ENCODE peak calls at places on chromosomes 5 and 9, in four cellular contexts. P is caudate nucleus, O is endodermal cell, G is Peyer's patch. T is an unnamed sample.
A peak's percentile ranks its signal among the peaks of the same experiment; 100 is the strongest.

GRCh38 chr9:75027187-75028107 is 646 bp downstream of the CARNMT1 start:
- DNase-seq in G (peak; percentile 64), P (peak; percentile 28), O (no peak), T (no peak)

GRCh38 chr5:52800394-52801213 is 12.9 kb downstream of the ITGA1 start:
- DNase-seq in O (peak; percentile 84), G (peak; percentile 45), P (peak; percentile 63), T (no peak)

GRCh38 chr9:127528407-127529251 is 77.3 kb downstream of the LRSAM1 start:
- DNase-seq in G (no peak), P (no peak), O (no peak), T (no peak)

GRCh38 chr9:110058304-110058953 is 149.5 kb downstream of the C9orf152 start:
- DNase-seq in P (no peak), O (peak; percentile 90), G (peak; percentile 61), T (peak; percentile 67)

GRCh38 chr9:75147638-75148037 is 59.3 kb downstream of the OSTF1 start:
- DNase-seq in O (no peak), G (no peak), P (no peak), T (no peak)

GRCh38 chr5:50867140-50867539 is 200.7 kb downstream of the PARP8 start:
- DNase-seq in O (peak; percentile 72), P (no peak), G (no peak), T (no peak)

GRCh38 chr9:100595391-100596199 is 17.7 kb downstream of the CAVIN4 start:
- DNase-seq in P (peak; percentile 9), G (no peak), O (peak; percentile 78), T (no peak)

GRCh38 chr5:113608113-113608551 is 94.6 kb downstream of the YTHDC2 start:
- DNase-seq in O (no peak), P (no peak), G (no peak), T (no peak)

GRCh38 chr5:83741571-83741970 is 20.9 kb upstream of the HAPLN1 start:
- DNase-seq in P (no peak), G (no peak), O (no peak), T (no peak)

GRCh38 chr9:78286946-78287388 is 10.0 kb upstream of the PSAT1 start:
- DNase-seq in P (no peak), O (no peak), G (no peak), T (no peak)

GRCh38 chr5:134551891-134552290 is 26.4 kb downstream of the JADE2 start:
- DNase-seq in O (no peak), P (no peak), G (no peak), T (no peak)

GRCh38 chr5:158877124-158877581 is 222.6 kb downstream of the EBF1 start:
- DNase-seq in G (no peak), P (no peak), O (no peak), T (no peak)

GRCh38 chr9:137198051-137198747 is 2.3 kb downstream of the TPRN start:
- DNase-seq in O (no peak), G (no peak), P (no peak), T (no peak)

GRCh38 chr9:137199411-137200121 is 975 bp downstream of the TPRN start:
- DNase-seq in P (no peak), O (peak; percentile 68), G (no peak), T (no peak)

GRCh38 chr9:137201205-137201868 is 796 bp upstream of the TPRN start:
- DNase-seq in G (no peak), O (no peak), P (no peak), T (no peak)

GRCh38 chr9:137200311-137201204 is at the start of gene TPRN:
- DNase-seq in O (peak; percentile 99), G (peak; percentile 100), P (peak; percentile 99), T (peak; percentile 99)

DNA sequence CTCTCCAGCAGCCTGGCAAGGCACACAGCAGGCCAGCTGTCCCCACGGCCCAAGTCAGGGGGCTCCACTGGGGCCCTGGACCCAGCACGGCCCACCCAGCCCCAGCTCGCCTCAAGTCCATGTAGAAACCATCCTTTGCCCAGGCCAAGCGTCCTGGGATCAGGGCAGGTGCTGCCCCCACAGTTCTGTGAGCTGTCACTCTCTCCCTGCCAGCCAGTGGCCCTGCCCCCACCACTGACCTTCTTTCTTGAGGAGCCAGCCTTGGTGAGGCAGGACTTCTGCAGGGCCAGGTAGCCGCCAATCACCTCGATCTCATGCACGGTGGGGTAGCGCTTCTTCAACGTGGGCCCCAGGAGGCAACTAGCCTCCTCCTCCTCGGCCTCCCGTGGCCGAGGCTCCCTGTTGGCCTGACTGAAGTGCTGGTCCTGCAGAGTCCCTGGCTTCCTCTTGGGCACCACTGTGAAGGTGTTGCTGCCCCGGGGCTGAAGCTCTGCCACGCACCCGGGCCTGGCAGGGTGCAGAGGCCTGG is 1.7 kb downstream of the TPRN start:
- DNase-seq in G (no peak), P (no peak), O (no peak), T (no peak)
- H3K27ac ChIP-seq in G (peak overlapping the region; percentile 98), P (peak overlapping the region; percentile 73), O (no peak overlapping the region), T (no peak overlapping the region)

DNA sequence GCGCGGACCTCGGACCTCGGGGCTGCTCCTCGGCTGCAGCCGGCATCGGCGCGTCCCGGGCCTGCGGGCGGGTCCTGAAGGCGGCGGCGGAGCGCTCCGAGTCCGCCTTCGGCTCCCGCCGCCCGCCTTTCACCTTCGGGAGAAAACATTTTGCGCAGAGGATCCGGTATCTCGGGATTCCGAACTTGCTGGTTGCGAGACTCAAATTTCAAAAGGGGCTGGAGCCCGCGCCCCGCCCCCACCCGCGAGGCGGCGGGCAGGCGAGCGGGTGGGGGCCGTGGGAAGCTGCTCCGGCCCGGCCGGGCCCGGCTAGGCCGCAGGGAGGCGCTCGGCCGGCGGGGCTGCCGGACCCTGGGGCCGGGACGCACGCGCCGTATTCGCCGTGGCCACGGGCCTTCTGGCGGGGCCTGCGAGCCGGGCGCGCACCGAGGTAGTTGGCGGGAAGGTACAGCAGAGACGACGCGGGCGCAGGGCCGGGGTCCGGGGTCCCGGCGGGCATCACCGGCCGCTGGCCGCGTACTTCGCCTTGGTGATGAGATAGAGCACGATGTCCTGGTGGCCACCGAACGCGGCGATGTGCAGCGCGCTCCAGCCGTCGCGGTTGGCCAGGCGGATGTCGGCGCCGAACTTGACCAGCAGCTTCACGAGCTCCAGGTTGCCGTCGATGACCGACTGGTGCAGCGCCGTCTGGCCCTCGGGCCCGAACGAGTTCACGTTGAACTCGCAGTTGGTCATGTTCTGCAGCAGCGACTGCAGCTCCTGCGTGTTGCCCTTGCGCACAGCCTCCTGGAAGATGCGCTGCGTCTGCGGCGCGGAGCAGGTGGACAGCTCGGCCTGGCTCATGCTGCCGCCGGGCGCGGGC is 754 bp downstream of the NRARP start:
- DNase-seq in G (no peak), P (no peak), O (peak; percentile 85), T (no peak)
- H3K27ac ChIP-seq in G (peak overlapping the region; percentile 99), P (peak overlapping the region; percentile 58), O (peak overlapping the region; percentile 72), T (peak overlapping the region; percentile 62)

DNA sequence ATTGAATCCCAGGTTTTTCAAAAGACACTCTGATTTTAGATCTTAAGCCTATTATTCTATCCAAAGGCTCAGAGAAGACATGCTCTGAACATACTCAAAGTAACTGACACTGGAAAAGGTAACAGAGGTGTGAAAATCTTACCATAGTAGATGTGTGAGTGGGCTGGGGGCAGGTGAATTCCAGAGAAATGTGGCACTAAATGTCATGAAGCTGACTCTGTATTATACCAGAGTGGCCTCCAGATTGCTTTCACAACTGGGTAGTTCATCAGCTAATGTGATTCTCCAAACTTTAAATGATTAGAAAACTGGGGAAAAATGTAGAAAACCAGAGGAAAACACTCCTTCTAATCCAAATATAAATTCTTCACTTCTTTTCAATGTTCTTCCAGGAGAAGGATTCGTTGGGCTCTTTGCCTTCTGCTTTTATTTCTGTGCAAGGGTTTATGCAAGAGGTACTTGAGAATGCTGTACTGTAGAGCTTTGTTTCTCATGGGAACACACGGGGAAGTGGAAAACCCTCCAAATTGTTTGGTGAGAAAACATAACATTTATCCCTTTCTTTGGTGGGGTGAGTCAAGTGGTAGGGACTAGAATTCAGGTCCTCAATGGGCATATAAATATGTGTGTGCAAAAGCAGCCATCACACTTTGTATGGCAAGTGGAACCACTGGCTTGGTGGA is at the start of gene SCGB3A2:
- DNase-seq in O (no peak), G (no peak), P (no peak), T (no peak)
- H3K27ac ChIP-seq in O (no peak within 1 kb of the TSS), G (no peak within 1 kb of the TSS), P (no peak within 1 kb of the TSS), T (no peak within 1 kb of the TSS)

GRCh38 chr5:14034991-14035390 is 90.5 kb upstream of the DNAH5 start:
- DNase-seq in P (no peak), G (no peak), O (peak; percentile 63), T (no peak)
- H3K27ac ChIP-seq in P (no peak overlapping the region), G (no peak overlapping the region), O (no peak overlapping the region), T (no peak overlapping the region)

DNA sequence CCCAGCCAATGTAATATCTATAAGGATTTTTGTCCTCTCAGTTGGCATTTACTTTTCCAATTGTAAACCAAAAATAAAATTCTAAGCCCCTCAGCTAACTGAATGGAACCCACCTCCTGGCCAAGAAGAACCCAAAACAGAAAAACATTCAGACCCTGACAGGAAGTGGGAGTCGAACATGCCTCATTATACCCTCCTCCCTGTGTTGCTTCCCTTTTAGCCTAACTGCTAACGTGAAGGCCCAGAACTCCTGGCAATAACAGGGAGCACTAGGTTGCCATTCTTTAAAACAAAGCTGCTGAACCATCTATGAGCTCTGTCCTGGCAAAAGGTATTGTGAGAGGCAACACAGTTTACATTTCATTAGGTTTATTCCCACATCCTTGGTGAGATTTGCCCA is 481.4 kb downstream of the CHSY3 start:
- DNase-seq in O (no peak), P (no peak), G (no peak), T (no peak)
- H3K27ac ChIP-seq in O (no peak overlapping the region), P (no peak overlapping the region), G (no peak overlapping the region), T (no peak overlapping the region)

DNA sequence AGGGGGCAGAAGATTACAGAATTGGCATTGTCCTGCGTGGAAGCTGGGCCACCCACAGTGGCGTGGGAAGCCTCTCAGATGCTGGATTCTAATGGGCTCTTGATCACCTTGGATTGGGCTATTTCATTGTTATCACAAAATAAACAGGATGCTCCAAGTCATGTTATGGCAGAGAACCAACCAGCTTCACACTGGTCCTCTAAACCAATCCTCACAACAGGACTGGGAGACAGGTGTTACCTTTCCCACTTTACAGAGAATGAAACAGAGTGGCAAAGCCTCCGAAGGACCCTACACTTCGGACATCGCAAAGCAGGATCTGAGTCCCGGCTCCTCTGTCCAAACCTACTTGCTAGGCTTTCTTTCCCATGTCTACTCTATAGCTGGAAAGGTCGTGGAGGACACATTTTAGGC is 447 bp upstream of the SMIM3 start:
- DNase-seq in G (no peak), P (no peak), O (no peak), T (no peak)
- H3K27ac ChIP-seq in G (peak overlapping the region; percentile 94), P (peak overlapping the region; percentile 83), O (no peak overlapping the region), T (peak overlapping the region; percentile 86)

GRCh38 chr9:98810106-98810840 is 2.8 kb downstream of the GALNT12 start:
- DNase-seq in P (no peak), G (no peak), O (no peak), T (no peak)
- H3K27ac ChIP-seq in P (no peak overlapping the region), G (peak overlapping the region; percentile 87), O (no peak overlapping the region), T (no peak overlapping the region)

DNA sequence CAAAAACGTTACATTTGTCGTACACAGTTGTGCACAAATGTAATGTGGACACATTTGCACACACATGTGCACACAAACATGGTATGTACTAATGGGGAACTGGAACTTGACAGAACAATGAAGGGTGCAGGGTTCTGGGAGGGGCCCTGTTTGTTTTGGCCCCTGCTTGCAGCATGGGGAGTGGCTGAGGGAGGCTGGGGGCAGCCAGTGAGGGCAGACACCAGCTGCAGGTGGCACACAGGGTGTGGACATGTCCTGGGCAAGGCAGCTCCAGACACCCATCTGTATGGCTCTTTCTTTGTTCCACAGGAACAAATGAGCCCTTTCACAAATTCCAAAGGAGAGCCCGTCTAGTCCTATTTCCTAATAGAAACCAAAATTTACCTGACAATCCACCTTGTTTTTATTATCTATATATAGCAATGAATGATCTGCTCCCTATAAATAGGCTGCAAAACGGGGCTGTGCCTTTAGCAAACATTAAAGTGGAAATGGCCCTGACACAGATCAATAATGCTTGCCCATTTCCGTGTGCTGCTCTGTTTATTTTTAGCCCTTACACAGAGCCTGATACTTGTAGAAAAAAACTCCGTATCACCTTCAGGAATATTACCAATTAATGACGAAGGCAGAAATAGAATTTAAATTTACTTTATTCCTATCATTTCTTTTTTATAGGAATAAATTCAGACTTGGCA is 26.4 kb downstream of the MARCHF3 start:
- DNase-seq in P (no peak), O (no peak), G (no peak), T (no peak)
- H3K27ac ChIP-seq in P (no peak overlapping the region), O (no peak overlapping the region), G (peak overlapping the region; percentile 51), T (no peak overlapping the region)